ENCODE peak calls at places on chromosomes 2 and 18, in ten cellular contexts. One of them, this sample, is unnamed.

GRCh38 chr2:152740743-152741328 is 22.4 kb downstream of the ARL6IP6 start:
- DNase-seq in sigmoid colon: no peak
- DNase-seq in endothelial cell of umbilical vein: peak; percentile 78
- DNase-seq in K562: peak; percentile 65
- DNase-seq in breast epithelium: no peak
- DNase-seq in stomach: no peak
- DNase-seq in transverse colon: no peak
- DNase-seq in suprapubic skin: no peak
- DNase-seq in H1: no peak
- DNase-seq in prostate gland: no peak
- DNase-seq in this sample: no peak

GRCh38 chr2:32745191-32745590 is 117.3 kb downstream of the TTC27 start:
- DNase-seq in sigmoid colon: no peak
- DNase-seq in endothelial cell of umbilical vein: no peak
- DNase-seq in K562: no peak
- DNase-seq in breast epithelium: no peak
- DNase-seq in stomach: no peak
- DNase-seq in transverse colon: no peak
- DNase-seq in suprapubic skin: no peak
- DNase-seq in H1: no peak
- DNase-seq in prostate gland: no peak
- DNase-seq in this sample: no peak

GRCh38 chr2:111121028-111121872 is 536 bp downstream of the BCL2L11 start:
- DNase-seq in sigmoid colon: peak; percentile 73
- DNase-seq in endothelial cell of umbilical vein: peak; percentile 48
- DNase-seq in K562: peak; percentile 57
- DNase-seq in breast epithelium: peak; percentile 30
- DNase-seq in stomach: peak; percentile 58
- DNase-seq in transverse colon: peak; percentile 49
- DNase-seq in suprapubic skin: peak; percentile 80
- DNase-seq in H1: peak; percentile 78
- DNase-seq in prostate gland: peak; percentile 40
- DNase-seq in this sample: peak; percentile 92

GRCh38 chr2:236749346-236749745 is 179.7 kb downstream of the ACKR3 start:
- DNase-seq in sigmoid colon: no peak
- DNase-seq in endothelial cell of umbilical vein: no peak
- DNase-seq in K562: no peak
- DNase-seq in breast epithelium: no peak
- DNase-seq in stomach: no peak
- DNase-seq in transverse colon: no peak
- DNase-seq in suprapubic skin: no peak
- DNase-seq in H1: no peak
- DNase-seq in prostate gland: no peak
- DNase-seq in this sample: no peak

GRCh38 chr18:48228301-48228715 is 180.9 kb downstream of the ZBTB7C start:
- DNase-seq in sigmoid colon: peak; percentile 70
- DNase-seq in endothelial cell of umbilical vein: no peak
- DNase-seq in K562: no peak
- DNase-seq in breast epithelium: peak; percentile 55
- DNase-seq in stomach: no peak
- DNase-seq in transverse colon: peak; percentile 21
- DNase-seq in suprapubic skin: peak; percentile 80
- DNase-seq in H1: no peak
- DNase-seq in prostate gland: no peak
- DNase-seq in this sample: peak; percentile 47

GRCh38 chr2:29786361-29786760 is 135.0 kb downstream of the ALK start:
- DNase-seq in sigmoid colon: no peak
- DNase-seq in endothelial cell of umbilical vein: no peak
- DNase-seq in K562: no peak
- DNase-seq in breast epithelium: no peak
- DNase-seq in stomach: peak; percentile 74
- DNase-seq in transverse colon: no peak
- DNase-seq in suprapubic skin: no peak
- DNase-seq in H1: no peak
- DNase-seq in prostate gland: no peak
- DNase-seq in this sample: no peak

GRCh38 chr18:48801728-48802542 is 148.8 kb downstream of the SMAD7 start:
- DNase-seq in sigmoid colon: peak; percentile 39
- DNase-seq in endothelial cell of umbilical vein: no peak
- DNase-seq in K562: no peak
- DNase-seq in breast epithelium: no peak
- DNase-seq in stomach: peak; percentile 35
- DNase-seq in transverse colon: peak; percentile 67
- DNase-seq in suprapubic skin: no peak
- DNase-seq in H1: peak; percentile 33
- DNase-seq in prostate gland: no peak
- DNase-seq in this sample: no peak

GRCh38 chr2:118835739-118836410 is 11.6 kb downstream of the EN1 start:
- DNase-seq in sigmoid colon: no peak
- DNase-seq in endothelial cell of umbilical vein: no peak
- DNase-seq in K562: no peak
- DNase-seq in breast epithelium: no peak
- DNase-seq in stomach: peak; percentile 48
- DNase-seq in transverse colon: no peak
- DNase-seq in suprapubic skin: peak; percentile 62
- DNase-seq in H1: no peak
- DNase-seq in prostate gland: no peak
- DNase-seq in this sample: peak; percentile 85

GRCh38 chr2:26177122-26177521 is 4.2 kb downstream of the GAREM2 start:
- DNase-seq in sigmoid colon: peak; percentile 21
- DNase-seq in endothelial cell of umbilical vein: no peak
- DNase-seq in K562: no peak
- DNase-seq in breast epithelium: no peak
- DNase-seq in stomach: no peak
- DNase-seq in transverse colon: no peak
- DNase-seq in suprapubic skin: peak; percentile 51
- DNase-seq in H1: no peak
- DNase-seq in prostate gland: no peak
- DNase-seq in this sample: no peak

GRCh38 chr2:44055229-44055628 is 59.4 kb upstream of the LRPPRC start:
- DNase-seq in sigmoid colon: no peak
- DNase-seq in endothelial cell of umbilical vein: no peak
- DNase-seq in K562: no peak
- DNase-seq in breast epithelium: no peak
- DNase-seq in stomach: no peak
- DNase-seq in transverse colon: no peak
- DNase-seq in suprapubic skin: no peak
- DNase-seq in H1: no peak
- DNase-seq in prostate gland: no peak
- DNase-seq in this sample: no peak

GRCh38 chr18:61569176-61569892 is 236.1 kb downstream of the CDH20 start:
- DNase-seq in sigmoid colon: no peak
- DNase-seq in endothelial cell of umbilical vein: peak; percentile 59
- DNase-seq in K562: no peak
- DNase-seq in breast epithelium: no peak
- DNase-seq in stomach: no peak
- DNase-seq in transverse colon: no peak
- DNase-seq in suprapubic skin: no peak
- DNase-seq in H1: no peak
- DNase-seq in prostate gland: no peak
- DNase-seq in this sample: no peak

GRCh38 chr2:237968048-237968862 is 1.4 kb downstream of the UBE2F start:
- DNase-seq in sigmoid colon: peak; percentile 72
- DNase-seq in endothelial cell of umbilical vein: peak; percentile 17
- DNase-seq in K562: peak; percentile 52
- DNase-seq in breast epithelium: no peak
- DNase-seq in stomach: no peak
- DNase-seq in transverse colon: peak; percentile 40
- DNase-seq in suprapubic skin: no peak
- DNase-seq in H1: no peak
- DNase-seq in prostate gland: peak; percentile 25
- DNase-seq in this sample: no peak

GRCh38 chr2:96681540-96681939 is 39.0 kb downstream of the FER1L5 start:
- DNase-seq in sigmoid colon: no peak
- DNase-seq in endothelial cell of umbilical vein: no peak
- DNase-seq in K562: no peak
- DNase-seq in breast epithelium: no peak
- DNase-seq in stomach: no peak
- DNase-seq in transverse colon: no peak
- DNase-seq in suprapubic skin: no peak
- DNase-seq in H1: no peak
- DNase-seq in prostate gland: no peak
- DNase-seq in this sample: no peak

GRCh38 chr2:46334389-46335345 is 37.5 kb downstream of the EPAS1 start:
- DNase-seq in sigmoid colon: no peak
- DNase-seq in endothelial cell of umbilical vein: peak; percentile 75
- DNase-seq in K562: no peak
- DNase-seq in breast epithelium: no peak
- DNase-seq in stomach: no peak
- DNase-seq in transverse colon: no peak
- DNase-seq in suprapubic skin: no peak
- DNase-seq in H1: no peak
- DNase-seq in prostate gland: no peak
- DNase-seq in this sample: no peak

GRCh38 chr2:210727549-210727948 is 171.2 kb downstream of the CPS1 start:
- DNase-seq in sigmoid colon: no peak
- DNase-seq in endothelial cell of umbilical vein: no peak
- DNase-seq in K562: no peak
- DNase-seq in breast epithelium: no peak
- DNase-seq in stomach: no peak
- DNase-seq in transverse colon: no peak
- DNase-seq in suprapubic skin: no peak
- DNase-seq in H1: no peak
- DNase-seq in prostate gland: no peak
- DNase-seq in this sample: no peak

DNA sequence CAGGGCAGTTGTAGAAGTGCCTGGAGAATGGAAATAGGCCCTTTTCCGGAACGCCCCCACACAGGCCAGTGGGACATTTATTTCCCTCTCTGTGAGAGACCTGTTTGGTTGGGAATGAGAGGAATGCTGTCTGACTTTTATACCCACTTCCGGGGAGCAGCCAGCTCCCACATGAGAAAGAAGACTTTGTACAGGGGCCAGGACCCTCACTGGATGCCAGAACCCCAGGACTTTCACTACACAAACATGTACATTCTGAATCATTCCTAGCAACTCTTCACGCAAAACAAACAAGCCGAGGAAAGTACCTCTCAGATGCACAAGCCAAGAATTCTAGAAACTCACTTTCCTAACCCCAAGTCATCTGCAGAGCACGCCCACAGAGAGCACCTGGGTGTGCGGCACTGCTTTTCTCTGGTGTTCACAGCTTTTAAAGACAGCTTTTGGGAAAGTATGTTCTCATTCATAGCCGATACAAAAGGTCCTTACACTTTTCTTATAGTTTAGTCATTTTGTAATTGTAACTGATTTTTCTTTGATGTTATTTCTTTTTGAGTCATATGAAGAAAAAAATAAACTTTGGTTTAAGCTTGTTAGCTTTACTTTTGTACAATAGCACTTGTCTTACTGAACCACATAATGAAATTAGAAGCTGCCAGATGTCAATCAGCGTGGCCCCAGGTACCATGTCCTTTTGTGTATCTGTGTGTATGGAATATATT is 856.1 kb upstream of the ID2 start:
- DNase-seq in sigmoid colon: no peak
- DNase-seq in endothelial cell of umbilical vein: no peak
- DNase-seq in K562: no peak
- DNase-seq in breast epithelium: peak; percentile 86
- DNase-seq in stomach: no peak
- DNase-seq in transverse colon: no peak
- DNase-seq in suprapubic skin: no peak
- DNase-seq in H1: no peak
- DNase-seq in prostate gland: peak; percentile 56
- DNase-seq in this sample: no peak
- TF ChIP-seq POLR2A in sigmoid colon: no peak
- TF ChIP-seq POLR2A in endothelial cell of umbilical vein: no peak
- TF ChIP-seq POLR2A in K562: no peak
- TF ChIP-seq POLR2A in breast epithelium: no peak
- TF ChIP-seq POLR2A in stomach: no peak
- TF ChIP-seq POLR2A in transverse colon: no peak
- TF ChIP-seq POLR2A in suprapubic skin: no peak
- TF ChIP-seq POLR2A in H1: no peak
- TF ChIP-seq POLR2A in prostate gland: no peak
- TF ChIP-seq POLR2A in this sample: no peak

DNA sequence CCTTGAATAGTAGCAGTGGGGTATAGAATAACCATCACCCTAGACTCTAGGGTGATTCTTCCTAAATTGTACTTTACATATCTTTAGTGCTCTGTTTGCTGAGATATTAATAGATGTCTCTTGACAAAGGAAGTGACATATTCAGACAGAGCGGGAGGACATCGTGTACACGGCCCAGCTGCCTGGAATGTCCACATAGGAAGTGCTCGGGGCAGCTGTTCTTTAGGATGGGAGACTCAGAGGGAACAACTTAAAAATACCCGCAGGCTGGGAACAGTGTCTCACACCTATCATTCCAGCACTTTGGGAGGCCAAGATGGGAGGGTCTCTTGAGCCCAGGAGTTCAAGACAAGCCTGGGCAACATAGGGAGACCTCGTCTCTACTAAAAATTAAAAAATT is 206.1 kb downstream of the FAM210A start:
- DNase-seq in sigmoid colon: peak; percentile 81
- DNase-seq in endothelial cell of umbilical vein: no peak
- DNase-seq in K562: no peak
- DNase-seq in breast epithelium: no peak
- DNase-seq in stomach: no peak
- DNase-seq in transverse colon: no peak
- DNase-seq in suprapubic skin: no peak
- DNase-seq in H1: no peak
- DNase-seq in prostate gland: no peak
- DNase-seq in this sample: no peak
- TF ChIP-seq POLR2AphosphoS5 in sigmoid colon: peak; percentile 62
- TF ChIP-seq POLR2AphosphoS5 in endothelial cell of umbilical vein: no peak
- TF ChIP-seq POLR2AphosphoS5 in K562: no peak
- TF ChIP-seq POLR2AphosphoS5 in breast epithelium: no peak
- TF ChIP-seq POLR2AphosphoS5 in stomach: peak; percentile 20
- TF ChIP-seq POLR2AphosphoS5 in transverse colon: no peak
- TF ChIP-seq POLR2AphosphoS5 in suprapubic skin: no peak
- TF ChIP-seq POLR2AphosphoS5 in H1: no peak
- TF ChIP-seq POLR2AphosphoS5 in prostate gland: peak; percentile 25
- TF ChIP-seq POLR2AphosphoS5 in this sample: peak; percentile 92

GRCh38 chr2:53265900-53266299 is 501.7 kb upstream of the CHAC2 start:
- DNase-seq in sigmoid colon: no peak
- DNase-seq in endothelial cell of umbilical vein: no peak
- DNase-seq in K562: no peak
- DNase-seq in breast epithelium: no peak
- DNase-seq in stomach: no peak
- DNase-seq in transverse colon: no peak
- DNase-seq in suprapubic skin: no peak
- DNase-seq in H1: no peak
- DNase-seq in prostate gland: no peak
- DNase-seq in this sample: no peak
- H3K4me3 ChIP-seq in sigmoid colon: no peak overlapping the region
- H3K4me3 ChIP-seq in endothelial cell of umbilical vein: no peak overlapping the region
- H3K4me3 ChIP-seq in K562: no peak overlapping the region
- H3K4me3 ChIP-seq in breast epithelium: no peak overlapping the region
- H3K4me3 ChIP-seq in stomach: no peak overlapping the region
- H3K4me3 ChIP-seq in transverse colon: no peak overlapping the region
- H3K4me3 ChIP-seq in suprapubic skin: no peak overlapping the region
- H3K4me3 ChIP-seq in H1: no peak overlapping the region
- H3K4me3 ChIP-seq in prostate gland: no peak overlapping the region
- H3K4me3 ChIP-seq in this sample: no peak overlapping the region

DNA sequence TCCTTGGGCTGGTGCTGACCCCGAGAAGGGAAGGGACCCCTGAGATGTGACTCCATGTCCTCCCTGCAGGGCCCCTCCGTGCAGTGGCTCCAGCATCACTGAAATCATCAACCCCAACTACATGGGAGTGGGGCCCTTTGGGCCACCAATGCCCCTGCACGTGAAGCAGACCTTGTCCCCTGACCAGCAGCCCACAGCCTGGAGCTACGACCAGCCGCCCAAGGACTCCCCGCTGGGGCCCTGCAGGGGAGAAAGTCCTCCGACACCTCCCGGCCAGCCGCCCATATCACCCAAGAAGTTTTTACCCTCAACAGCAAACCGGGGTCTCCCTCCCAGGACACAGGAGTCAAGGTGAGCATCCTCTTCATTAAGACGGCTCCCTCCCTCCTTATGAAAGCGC is 53.4 kb upstream of the ATG16L1 start:
- DNase-seq in sigmoid colon: no peak
- DNase-seq in endothelial cell of umbilical vein: no peak
- DNase-seq in K562: no peak
- DNase-seq in breast epithelium: no peak
- DNase-seq in stomach: no peak
- DNase-seq in transverse colon: no peak
- DNase-seq in suprapubic skin: no peak
- DNase-seq in H1: no peak
- DNase-seq in prostate gland: no peak
- DNase-seq in this sample: peak; percentile 36
- TF ChIP-seq POLR2A in sigmoid colon: no peak
- TF ChIP-seq POLR2A in endothelial cell of umbilical vein: no peak
- TF ChIP-seq POLR2A in K562: no peak
- TF ChIP-seq POLR2A in breast epithelium: no peak
- TF ChIP-seq POLR2A in stomach: no peak
- TF ChIP-seq POLR2A in transverse colon: no peak
- TF ChIP-seq POLR2A in suprapubic skin: no peak
- TF ChIP-seq POLR2A in H1: no peak
- TF ChIP-seq POLR2A in prostate gland: no peak
- TF ChIP-seq POLR2A in this sample: no peak

This sample was measured in upper lobe of left lung.